ENCODE peak calls at places on chromosomes 6 and 20, in ten cellular contexts. D, M, Z, G, B, H, O, W, C and L are unnamed samples.

GRCh38 chr20:49669601-49670189 is 44.0 kb downstream of the B4GALT5 start:
- DNase-seq in O (no peak), C (no peak), M (no peak), G (no peak), Z (no peak), W (peak; percentile 38), H (no peak), B (no peak), D (peak; percentile 85), L (no peak)

GRCh38 chr6:109440325-109441068 is at the start of the genes PPIL6 and SMPD2:
- DNase-seq in G (no peak), Z (peak; percentile 92), C (peak; percentile 84), B (peak; percentile 86), H (peak; percentile 81), O (peak; percentile 90), D (no peak), W (peak; percentile 88), M (peak; percentile 92), L (peak; percentile 95)

GRCh38 chr6:129120856-129121255 is 237.9 kb downstream of the LAMA2 start:
- DNase-seq in M (peak; percentile 59), Z (no peak), H (no peak), C (peak; percentile 33), B (no peak), W (peak; percentile 54), O (no peak), G (no peak), D (no peak), L (peak; percentile 30)

GRCh38 chr20:22807045-22807444 is 222.7 kb upstream of the FOXA2 start:
- DNase-seq in H (no peak), D (no peak), C (no peak), M (no peak), W (no peak), Z (no peak), O (no peak), B (no peak), G (no peak), L (no peak)

GRCh38 chr6:20402181-20403079 is 751 bp downstream of the E2F3 start:
- DNase-seq in G (no peak), C (peak; percentile 47), W (peak; percentile 24), Z (peak; percentile 67), B (peak; percentile 35), O (peak; percentile 45), D (no peak), M (peak; percentile 65), H (no peak), L (peak; percentile 65)

GRCh38 chr20:61909821-61910220 is 155.9 kb downstream of the TAF4 start:
- DNase-seq in H (no peak), G (no peak), W (no peak), C (no peak), M (no peak), O (no peak), Z (no peak), B (no peak), D (no peak), L (no peak)

GRCh38 chr20:62043131-62043914 is 22.4 kb downstream of the TAF4 start:
- DNase-seq in M (no peak), B (no peak), W (no peak), C (peak; percentile 68), D (no peak), O (no peak), H (no peak), Z (no peak), G (no peak), L (peak; percentile 16)

GRCh38 chr6:168090064-168090690 is 11.2 kb upstream of the FRMD1 start:
- DNase-seq in B (no peak), D (no peak), W (no peak), H (no peak), C (no peak), Z (no peak), O (no peak), G (no peak), M (no peak), L (no peak)

GRCh38 chr20:53718622-53719021 is 125.0 kb upstream of the ZNF217 start:
- DNase-seq in W (no peak), C (no peak), O (no peak), B (no peak), D (no peak), H (no peak), G (no peak), Z (no peak), M (no peak), L (no peak)

GRCh38 chr20:48760403-48760889 is 67.4 kb downstream of the PREX1 start:
- DNase-seq in D (no peak), O (peak; percentile 90), H (peak; percentile 35), C (peak; percentile 31), B (peak; percentile 34), W (peak; percentile 28), G (no peak), Z (no peak), M (no peak), L (peak; percentile 51)

GRCh38 chr6:136403166-136403980 is 113.7 kb upstream of the BCLAF1 start:
- DNase-seq in C (peak; percentile 99), B (no peak), M (no peak), G (no peak), H (peak; percentile 86), O (peak; percentile 93), D (no peak), Z (no peak), W (peak; percentile 92), L (peak; percentile 96)

GRCh38 chr20:19850190-19850533 is 92.1 kb downstream of the RIN2 start:
- DNase-seq in W (peak; percentile 11), H (no peak), B (no peak), O (no peak), C (no peak), Z (peak; percentile 22), M (no peak), D (no peak), G (no peak), L (no peak)

GRCh38 chr20:11035211-11035610 is 361.4 kb upstream of the JAG1 start:
- DNase-seq in M (no peak), O (peak; percentile 33), H (no peak), W (no peak), Z (no peak), D (no peak), C (no peak), B (no peak), G (no peak), L (peak; percentile 11)

GRCh38 chr20:17010181-17010580 is 216.7 kb upstream of the PCSK2 start:
- DNase-seq in C (no peak), B (no peak), O (peak; percentile 25), D (no peak), W (no peak), H (no peak), G (no peak), Z (no peak), M (no peak), L (no peak)

GRCh38 chr20:35327074-35327976 is 35.1 kb upstream of the FAM83C start:
- DNase-seq in C (peak; percentile 77), D (no peak), W (no peak), G (no peak), Z (no peak), O (no peak), M (no peak), B (peak; percentile 58), H (no peak), L (no peak)

GRCh38 chr6:137217801-137218472 is 1.2 kb downstream of the IFNGR1 start:
- DNase-seq in B (no peak), G (peak; percentile 12), C (peak; percentile 75), H (no peak), M (no peak), O (no peak), W (peak; percentile 52), D (no peak), Z (peak; percentile 4), L (peak; percentile 81)

GRCh38 chr6:90296346-90297123 is at the start of gene BACH2:
- DNase-seq in C (peak; percentile 88), O (peak; percentile 73), H (peak; percentile 86), G (peak; percentile 75), D (no peak), M (peak; percentile 96), Z (peak; percentile 93), W (peak; percentile 50), B (peak; percentile 95), L (peak; percentile 93)

GRCh38 chr6:2450546-2450945 is 205.1 kb upstream of the GMDS start:
- DNase-seq in W (no peak), C (no peak), M (peak; percentile 75), B (peak; percentile 80), G (no peak), D (no peak), Z (no peak), O (no peak), H (no peak), L (no peak)

GRCh38 chr6:148835920-148836441 is 89.2 kb downstream of the UST start:
- DNase-seq in D (no peak), M (no peak), O (no peak), H (peak; percentile 27), C (peak; percentile 96), W (peak; percentile 98), B (no peak), G (no peak), Z (no peak), L (peak; percentile 92)

GRCh38 chr6:81562169-81562568 is 190.3 kb downstream of the TENT5A start:
- DNase-seq in B (no peak), H (peak; percentile 69), D (no peak), C (peak; percentile 69), Z (no peak), M (no peak), W (peak; percentile 79), G (no peak), O (peak; percentile 64), L (peak; percentile 88)

GRCh38 chr6:85443720-85444119 is 6.2 kb upstream of the NT5E start:
- DNase-seq in W (no peak), O (no peak), Z (no peak), C (no peak), M (no peak), D (no peak), B (no peak), G (no peak), H (no peak), L (no peak)

GRCh38 chr6:157388924-157389323 is 7.9 kb downstream of the ZDHHC14 start:
- DNase-seq in O (no peak), Z (no peak), W (no peak), C (no peak), B (no peak), M (no peak), D (no peak), H (no peak), G (no peak), L (no peak)

GRCh38 chr6:53192590-53193232 is 44.1 kb upstream of the GCM1 start:
- DNase-seq in D (no peak), W (no peak), G (no peak), B (no peak), H (no peak), Z (peak; percentile 5), C (no peak), M (no peak), O (no peak), L (no peak)

GRCh38 chr6:155228549-155229166 is 35.2 kb upstream of the CLDN20 start:
- DNase-seq in O (no peak), B (no peak), G (no peak), M (no peak), Z (no peak), D (no peak), H (no peak), C (peak; percentile 27), W (peak; percentile 74), L (peak; percentile 55)

GRCh38 chr20:13158339-13158738 is 62.7 kb upstream of the ISM1 start:
- DNase-seq in G (no peak), H (no peak), Z (no peak), O (no peak), D (no peak), W (no peak), M (no peak), C (no peak), B (no peak), L (no peak)

GRCh38 chr6:39273394-39273793 is 40.8 kb downstream of the KCNK17 start:
- DNase-seq in D (no peak), B (peak; percentile 73), M (no peak), O (no peak), C (no peak), W (no peak), G (no peak), H (no peak), Z (no peak), L (no peak)

GRCh38 chr6:82818727-82819126 is 246.9 kb downstream of the UBE3D start:
- DNase-seq in H (peak; percentile 79), O (peak; percentile 77), M (no peak), G (no peak), W (peak; percentile 56), B (no peak), C (peak; percentile 84), Z (no peak), D (no peak), L (peak; percentile 71)

GRCh38 chr6:129432738-129433137 is 277.2 kb downstream of the ARHGAP18 start:
- DNase-seq in W (no peak), M (no peak), H (no peak), Z (no peak), O (peak; percentile 40), G (no peak), B (no peak), D (no peak), C (peak; percentile 18), L (peak; percentile 7)